ENCODE peak calls at places on chromosomes 3 and 15, in five cellular contexts. B is GM23248, K is endodermal cell, E is MM.1S, S is fibroblast of lung. J is an unnamed sample. For H3K27me3, the result is how much of the 10 kb centered on the place peaks cover.

GRCh38 chr15:59268199-59268979 is 61.7 kb downstream of the LDHAL6B start:
- DNase-seq in B (peak), S (peak), K (no peak), E (no peak), J (no peak)

GRCh38 chr3:25910997-25911396 is 121.1 kb downstream of the OXSM start:
- DNase-seq in E (peak), S (peak), K (peak), B (peak), J (no peak)

GRCh38 chr15:89130194-89130593 is 41.9 kb downstream of the ABHD2 start:
- DNase-seq in K (no peak), E (peak), S (no peak), B (no peak), J (no peak)

GRCh38 chr3:42148982-42149432 is 57.9 kb downstream of the TRAK1 start:
- DNase-seq in K (peak), B (peak), S (peak), E (no peak), J (peak)

GRCh38 chr3:182490601-182491485 is 302.5 kb upstream of the ATP11B start:
- DNase-seq in B (peak), K (no peak), S (peak), E (peak), J (peak)

GRCh38 chr3:148066787-148067186 is 630.9 kb upstream of the AGTR1 start:
- DNase-seq in K (no peak), E (no peak), B (no peak), S (no peak), J (peak)

GRCh38 chr3:10912784-10913183 is 79.8 kb upstream of the SLC6A1 start:
- DNase-seq in K (no peak), S (no peak), E (no peak), B (no peak), J (no peak)

GRCh38 chr3:71262368-71263265 is 320.9 kb downstream of the FOXP1 start:
- DNase-seq in K (no peak), E (peak), S (no peak), B (no peak), J (no peak)

GRCh38 chr3:64188810-64189560 is 36.3 kb downstream of the PRICKLE2 start:
- DNase-seq in K (peak), B (peak), S (peak), E (no peak), J (peak)

GRCh38 chr3:58414538-58415197 is 19.0 kb downstream of the PDHB start:
- DNase-seq in E (peak), K (peak), S (peak), B (peak), J (peak)

DNA sequence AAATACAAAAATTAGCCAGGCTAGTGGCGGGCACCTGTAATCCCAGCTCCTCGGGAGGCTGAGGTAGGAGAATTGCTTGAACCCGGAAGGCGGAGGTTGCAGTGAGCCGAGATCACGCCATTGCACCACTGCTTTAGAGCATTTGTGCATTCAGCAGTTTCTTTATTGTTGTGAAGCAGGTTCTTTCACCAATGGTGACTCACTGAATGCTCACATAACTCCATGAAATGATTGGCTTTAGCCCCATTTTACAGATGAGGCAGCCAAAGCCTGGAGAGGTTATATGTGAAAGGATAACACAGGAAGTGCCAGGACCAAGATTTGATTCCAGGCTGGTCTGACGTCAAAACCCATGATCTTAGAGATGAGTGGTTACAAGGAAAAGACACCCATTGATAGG is 195.2 kb downstream of the SLCO3A1 start:
- DNase-seq in B (no peak), S (no peak), K (no peak), E (no peak), J (no peak)
- H3K27me3 ChIP-seq in B (under half), S (under half), K (under half), E (under half), J (under half)

GRCh38 chr3:44712455-44713075 is at the start of gene ZNF502:
- DNase-seq in S (peak), E (no peak), B (peak), K (peak), J (peak)
- H3K9ac ChIP-seq in S (peak), E (no peak), B (peak), K (peak), J (peak)

DNA sequence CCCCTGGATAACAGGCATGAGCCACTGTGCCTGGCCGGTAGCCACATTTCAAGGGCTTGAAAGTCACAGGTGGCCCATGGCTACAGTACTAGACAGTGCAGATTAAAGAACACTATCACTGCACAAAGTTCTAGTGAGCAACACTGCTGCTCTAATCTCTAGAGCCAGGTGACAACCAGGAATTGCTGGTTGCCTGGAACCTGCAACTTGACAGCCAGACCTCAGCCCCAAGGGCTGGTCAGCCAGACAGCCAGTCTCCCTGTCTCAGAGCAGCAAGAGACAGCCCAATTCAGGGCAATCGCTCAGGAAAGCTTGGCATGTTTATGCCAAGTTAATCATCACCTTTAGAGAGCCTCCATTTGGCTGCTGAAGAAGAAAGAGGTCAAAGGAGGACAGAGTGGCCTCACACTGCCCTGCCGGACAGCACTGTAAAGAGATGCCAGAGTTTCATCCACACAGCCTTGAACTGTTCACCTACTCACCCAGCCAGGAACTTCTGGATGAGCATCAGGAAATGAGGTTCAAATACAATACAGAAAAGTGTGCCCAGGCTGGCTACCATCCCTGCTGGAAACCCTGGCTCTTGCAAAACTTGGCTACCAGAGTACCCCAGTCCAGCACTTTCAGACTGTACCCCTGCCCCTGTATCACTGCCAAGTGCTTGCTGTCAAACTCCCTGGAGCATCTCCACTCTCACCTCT is 6.0 kb downstream of the CCDC12 start:
- DNase-seq in E (no peak), S (no peak), K (no peak), B (peak), J (no peak)
- H3K4me3 ChIP-seq in E (no peak), S (no peak), K (no peak), B (no peak), J (no peak)

GRCh38 chr3:69737396-69737795 is 1.9 kb upstream of the MITF start:
- DNase-seq in E (no peak), K (no peak), B (no peak), S (no peak), J (no peak)
- H3K27me3 ChIP-seq in E (under half), K (half or more), B (under half), S (under half), J (under half)

DNA sequence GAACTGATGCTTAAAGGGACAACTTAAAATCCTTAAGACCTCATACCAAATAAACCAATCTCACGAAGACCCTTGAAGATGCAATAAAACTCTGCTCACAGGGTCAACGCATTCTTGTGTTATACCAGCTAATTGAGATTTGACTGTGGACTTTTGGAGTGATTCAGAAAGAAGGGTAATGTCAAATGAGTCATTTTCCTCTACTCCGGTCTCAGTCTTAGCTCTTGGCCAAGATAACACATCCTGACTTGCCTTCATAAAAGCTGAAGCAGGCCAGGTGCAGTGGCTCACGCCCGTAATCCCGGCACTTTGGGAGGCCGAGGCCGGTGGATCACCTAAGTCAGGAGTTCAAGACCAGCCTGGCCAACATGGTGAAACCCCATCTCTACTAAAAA is 3.8 kb downstream of the PKM start:
- DNase-seq in K (no peak), S (peak), B (peak), E (no peak), J (peak)
- H3K9ac ChIP-seq in K (peak), S (no peak), B (peak), E (no peak), J (peak)

DNA sequence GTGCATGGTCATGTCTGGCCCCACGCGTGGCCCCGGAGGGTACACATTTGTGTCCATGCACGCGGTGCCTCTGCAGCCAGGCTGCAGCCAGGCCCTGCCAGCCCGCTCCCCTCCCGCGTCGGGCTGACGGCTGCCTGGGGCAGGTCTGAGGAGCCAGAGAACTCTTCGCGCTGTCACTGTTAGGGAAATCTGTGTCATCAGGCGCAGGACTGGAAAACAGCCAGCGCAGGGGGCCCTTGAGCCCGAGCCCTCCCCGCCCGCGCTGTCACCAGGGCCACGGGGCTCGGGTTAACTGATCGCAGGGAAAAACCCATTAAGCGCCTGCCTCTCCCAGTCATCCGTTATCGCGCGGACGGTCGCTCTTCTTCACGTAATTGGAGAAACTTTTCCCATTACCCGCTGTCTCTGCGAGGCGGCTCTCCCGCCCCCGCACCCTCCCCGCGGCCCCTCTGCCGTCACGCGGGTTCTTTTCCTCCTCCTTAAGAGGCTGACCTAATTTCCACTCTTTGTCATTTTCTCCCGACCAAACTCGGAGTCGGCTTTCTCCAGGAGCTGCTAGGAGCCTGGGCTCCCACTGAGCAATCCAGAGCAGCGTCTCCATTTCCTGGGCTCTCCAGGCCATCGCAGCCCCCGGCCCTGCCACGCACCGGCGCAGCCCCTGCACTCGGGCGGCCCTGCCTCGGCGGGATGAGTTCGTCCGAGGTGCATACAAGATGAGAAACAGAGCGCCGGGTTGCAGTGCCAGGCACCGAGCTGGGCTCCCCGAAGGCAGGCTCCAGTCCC is 57.5 kb upstream of the PRR23E start:
- DNase-seq in S (no peak), K (peak), E (no peak), B (peak), J (peak)
- H3K4me3 ChIP-seq in S (no peak), K (no peak), E (no peak), B (peak), J (peak)

GRCh38 chr15:35958936-35959335 is 413.0 kb upstream of the DPH6 start:
- DNase-seq in B (no peak), E (no peak), K (no peak), S (no peak), J (no peak)

GRCh38 chr15:35958021-35958420 is 412.1 kb upstream of the DPH6 start:
- DNase-seq in B (no peak), S (peak), K (no peak), E (no peak), J (peak)

GRCh38 chr15:35956066-35956465 is 410.1 kb upstream of the DPH6 start:
- DNase-seq in E (no peak), B (no peak), S (no peak), K (no peak), J (no peak)

DNA sequence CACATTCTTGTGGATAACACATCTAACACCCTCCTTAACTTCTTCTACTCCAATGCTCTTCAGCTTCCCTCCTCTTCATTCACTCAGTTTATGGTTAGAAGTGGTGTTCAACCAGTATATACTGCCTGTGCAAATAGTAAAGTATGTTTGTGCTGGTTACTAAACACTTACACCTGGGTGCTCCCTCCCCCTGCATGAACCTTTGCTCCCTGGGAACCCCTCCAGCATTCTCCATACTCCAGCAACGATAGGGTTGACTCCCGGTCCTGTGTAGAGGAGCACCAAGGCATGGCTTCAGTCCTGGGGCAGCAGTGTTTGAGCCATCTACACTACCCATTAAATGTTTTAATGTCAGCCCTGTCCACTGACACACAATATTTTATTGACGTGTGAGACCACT is 407.5 kb upstream of the DPH6 start:
- DNase-seq in E (no peak), B (no peak), S (no peak), K (no peak), J (no peak)
- H3K27me3 ChIP-seq in E (under half), B (under half), S (under half), K (under half), J (under half)

J was measured in adipocyte.